ENCODE peak calls at places on chromosomes 2 and 18, in four cellular contexts. G, Q, B and P are unnamed samples. For H3K4me1, the result is how much of the 10 kb centered on the place peaks cover.

GRCh38 chr2:240812721-240813120 is 7.3 kb downstream of the KIF1A start:
- DNase-seq in B (no peak), Q (no peak), G (no peak), P (no peak)

GRCh38 chr2:230174466-230174865 is 45.3 kb downstream of the SP110 start:
- DNase-seq in B (no peak), G (no peak), Q (no peak), P (no peak)

GRCh38 chr2:126894585-126895182 is 4.0 kb upstream of the TEX51 start:
- DNase-seq in Q (no peak), B (no peak), G (no peak), P (no peak)

GRCh38 chr18:55592572-55592971 is 4.6 kb upstream of the TCF4 start:
- DNase-seq in G (no peak), B (peak), Q (no peak), P (no peak)

GRCh38 chr2:232721882-232722281 is 24.8 kb downstream of the GIGYF2 start:
- DNase-seq in G (no peak), Q (no peak), B (no peak), P (no peak)

GRCh38 chr2:113255140-113256070 is 23.3 kb downstream of the PAX8 start:
- DNase-seq in Q (no peak), G (no peak), B (peak), P (no peak)

GRCh38 chr2:148586528-148587128 is 57.9 kb upstream of the EPC2 start:
- DNase-seq in B (no peak), Q (no peak), G (no peak), P (no peak)

GRCh38 chr2:196801986-196802385 is 2.5 kb upstream of the GTF3C3 start:
- DNase-seq in B (peak), G (no peak), Q (no peak), P (no peak)

GRCh38 chr2:106124787-106125549 is 69.1 kb downstream of the UXS1 start:
- DNase-seq in B (no peak), Q (peak), G (no peak), P (no peak)

GRCh38 chr2:88234760-88235159 is 64.6 kb downstream of the THNSL2 start:
- DNase-seq in G (no peak), Q (no peak), B (no peak), P (no peak)

GRCh38 chr2:40204268-40204667 is 247.6 kb downstream of the SLC8A1 start:
- DNase-seq in B (no peak), Q (no peak), G (no peak), P (no peak)

GRCh38 chr2:68727698-68728375 is 6.8 kb upstream of the ARHGAP25 start:
- DNase-seq in B (no peak), Q (no peak), G (no peak), P (no peak)

GRCh38 chr2:239459581-239459980 is 58.8 kb upstream of the HDAC4 start:
- DNase-seq in G (no peak), Q (no peak), B (no peak), P (no peak)

GRCh38 chr2:219985017-219985416 is 357.6 kb downstream of the SLC4A3 start:
- DNase-seq in G (no peak), Q (no peak), B (no peak), P (no peak)

GRCh38 chr2:217790681-217791392 is 212.0 kb downstream of the TNS1 start:
- DNase-seq in Q (peak), G (no peak), B (peak), P (no peak)

GRCh38 chr2:176129825-176130152 is 284 bp downstream of the HOXD8 start:
- DNase-seq in G (no peak), B (no peak), Q (no peak), P (no peak)

GRCh38 chr2:171923206-171923605 is 945 bp downstream of the HAT1 start:
- DNase-seq in G (peak), B (peak), Q (peak), P (no peak)

GRCh38 chr18:9643549-9643948 is 29.2 kb upstream of the PPP4R1 start:
- DNase-seq in B (peak), G (peak), Q (peak), P (no peak)

GRCh38 chr2:23566236-23567142 is 181.5 kb downstream of the KLHL29 start:
- DNase-seq in Q (no peak), B (no peak), G (peak), P (no peak)

GRCh38 chr2:119641562-119642258 is 37.3 kb upstream of the TMEM177 start:
- DNase-seq in Q (peak), B (peak), G (peak), P (peak)

GRCh38 chr2:45506756-45507155 is 104.3 kb downstream of the SRBD1 start:
- DNase-seq in G (no peak), B (no peak), Q (no peak), P (no peak)

GRCh38 chr2:96386470-96386869 is 50.9 kb downstream of the NCAPH start:
- DNase-seq in Q (no peak), G (no peak), B (no peak), P (no peak)

GRCh38 chr2:64866797-64867196 is 122.4 kb upstream of the SLC1A4 start:
- DNase-seq in B (peak), Q (peak), G (peak), P (peak)

GRCh38 chr2:120966510-120967254 is 231.0 kb downstream of the GLI2 start:
- DNase-seq in G (no peak), Q (no peak), B (no peak), P (no peak)

GRCh38 chr2:60837123-60837522 is 44.3 kb upstream of the REL start:
- DNase-seq in Q (no peak), B (no peak), G (no peak), P (no peak)

GRCh38 chr2:68806511-68807109 is 64.6 kb downstream of the BMP10 start:
- DNase-seq in G (no peak), Q (no peak), B (peak), P (no peak)

GRCh38 chr2:6394266-6394665 is 471.4 kb downstream of the CMPK2 start:
- DNase-seq in Q (peak), B (no peak), G (no peak), P (no peak)

GRCh38 chr2:6392354-6392753 is 473.4 kb downstream of the CMPK2 start:
- DNase-seq in Q (no peak), G (no peak), B (no peak), P (no peak)

DNA sequence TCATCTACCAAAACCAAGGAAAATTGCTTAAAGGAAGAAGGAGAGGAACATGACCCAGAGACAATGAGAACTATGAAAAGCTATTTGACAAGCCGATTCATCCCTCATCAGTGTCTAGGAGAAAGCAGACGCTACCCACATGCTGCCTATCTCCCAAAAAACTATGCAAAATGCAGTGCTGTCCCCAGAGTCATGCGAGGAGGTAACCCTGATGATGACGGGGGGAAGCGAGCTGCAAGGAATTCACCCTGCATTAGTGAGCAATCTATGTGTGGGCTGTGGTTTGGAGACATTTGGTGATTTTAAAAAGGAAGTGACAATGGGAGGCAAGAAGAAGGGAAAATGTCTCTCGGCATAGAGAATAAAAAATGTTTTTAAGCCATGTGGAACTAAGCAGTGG is 472.7 kb downstream of the CMPK2 start:
- DNase-seq in G (no peak), B (no peak), Q (no peak), P (no peak)
- H3K27ac ChIP-seq in G (no peak), B (no peak), Q (no peak), P (no peak)

DNA sequence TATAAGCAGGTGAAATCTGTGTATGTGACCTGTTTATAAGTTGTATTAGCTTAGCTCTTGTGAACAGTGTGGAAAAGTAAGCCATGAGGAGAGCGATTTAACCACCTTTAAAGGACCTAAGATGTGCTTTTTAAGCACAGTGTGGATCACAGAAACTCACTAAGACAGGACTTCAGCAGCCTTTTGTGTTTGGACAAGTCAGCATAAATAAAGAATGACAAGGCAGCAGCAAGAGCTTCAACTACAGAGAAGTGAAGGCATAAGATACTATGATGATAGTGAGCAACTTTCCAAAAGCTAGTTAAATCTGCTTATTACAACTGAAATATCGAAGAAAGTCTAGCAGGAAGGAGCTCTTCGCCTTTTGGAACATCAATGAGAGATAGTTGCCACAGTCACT is 8.9 kb downstream of the HNRNPA3 start:
- DNase-seq in G (no peak), B (no peak), Q (no peak), P (no peak)
- H3K4me1 ChIP-seq in G (under half), B (under half), Q (under half), P (under half)

GRCh38 chr18:26768388-26768787 is 97.1 kb downstream of the AQP4 start:
- DNase-seq in B (no peak), G (no peak), Q (no peak), P (no peak)

GRCh38 chr18:26772691-26773090 is 92.8 kb downstream of the AQP4 start:
- DNase-seq in Q (no peak), B (no peak), G (no peak), P (no peak)

GRCh38 chr18:26777316-26778053 is 88.0 kb downstream of the AQP4 start:
- DNase-seq in Q (peak), G (no peak), B (peak), P (no peak)

DNA sequence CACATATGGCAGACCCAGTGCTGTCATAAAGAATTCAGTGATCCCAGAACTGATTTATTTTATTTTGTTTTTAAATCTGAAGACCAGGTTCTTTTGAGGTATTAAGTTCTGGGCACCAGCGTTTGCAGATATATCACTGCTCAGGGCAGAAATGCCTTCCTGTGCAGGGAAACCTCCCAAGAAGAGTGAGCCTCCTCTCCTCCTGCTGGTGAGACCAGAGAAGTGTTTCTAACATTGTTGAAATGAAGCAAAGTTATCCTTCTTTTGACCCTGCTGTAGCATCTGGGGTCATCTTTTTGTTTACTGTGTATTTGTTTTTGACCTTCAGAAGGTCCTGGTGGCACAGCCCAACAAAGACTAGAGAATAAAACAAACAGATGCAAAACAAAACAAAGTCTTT is 94.0 kb downstream of the AQP4 start:
- DNase-seq in Q (peak), G (peak), B (peak), P (no peak)
- TF ChIP-seq CTCF in Q (peak), G (peak), B (peak), P (peak)

GRCh38 chr2:118264591-118264990 is 176.3 kb downstream of the INSIG2 start:
- DNase-seq in B (no peak), Q (no peak), G (no peak), P (no peak)
- H3K27ac ChIP-seq in B (no peak), Q (no peak), G (no peak), P (no peak)

GRCh38 chr2:100886054-100886453 is 66.1 kb downstream of the NPAS2 start:
- DNase-seq in Q (no peak), G (no peak), B (no peak), P (no peak)

GRCh38 chr2:100888602-100889001 is 68.7 kb downstream of the NPAS2 start:
- DNase-seq in G (no peak), Q (no peak), B (no peak), P (no peak)

GRCh38 chr2:100889286-100889685 is 69.3 kb downstream of the NPAS2 start:
- DNase-seq in B (no peak), Q (no peak), G (no peak), P (no peak)

GRCh38 chr2:100887713-100888112 is 67.8 kb downstream of the NPAS2 start:
- DNase-seq in B (no peak), Q (no peak), G (no peak), P (no peak)

GRCh38 chr2:100887039-100887578 is 67.2 kb downstream of the NPAS2 start:
- DNase-seq in B (no peak), G (no peak), Q (no peak), P (no peak)
- H3K4me1 ChIP-seq in B (under half), G (half or more), Q (under half), P (half or more)

GRCh38 chr2:26337298-26337697 is 8.6 kb upstream of the SELENOI start:
- DNase-seq in G (no peak), B (no peak), Q (no peak), P (no peak)
- TF ChIP-seq CTCF in G (no peak), B (no peak), Q (no peak), P (no peak)

GRCh38 chr2:1651131-1652066 is 92.9 kb downstream of the PXDN start:
- DNase-seq in B (peak), Q (no peak), G (no peak), P (no peak)
- H3K27ac ChIP-seq in B (no peak), Q (no peak), G (no peak), P (peak)